ENCODE peak calls at places on chromosomes 3 and 15, in four cellular contexts. W is hepatocyte, H is Peyer's patch, E is WTC11. S is an unnamed sample.

GRCh38 chr3:170331143-170331542 is 26.4 kb upstream of the SKIL start:
- DNase-seq in W (peak), H (peak), E (no peak), S (no peak)

GRCh38 chr15:98160236-98160635 is 199.7 kb downstream of the ARRDC4 start:
- DNase-seq in W (no peak), E (no peak), H (no peak), S (no peak)

GRCh38 chr3:188689101-188689574 is 482.6 kb upstream of the TPRG1 start:
- DNase-seq in E (no peak), W (no peak), H (no peak), S (no peak)

GRCh38 chr15:78360958-78361714 is 21.0 kb downstream of the CRABP1 start:
- DNase-seq in W (no peak), E (no peak), H (no peak), S (no peak)

GRCh38 chr15:52228928-52229327 is 37.7 kb upstream of the GNB5 start:
- DNase-seq in E (peak), W (peak), H (peak), S (peak)

GRCh38 chr3:173217127-173217526 is 76.1 kb upstream of the SPATA16 start:
- DNase-seq in W (no peak), H (no peak), E (no peak), S (no peak)

GRCh38 chr15:64856429-64857145 is 14.9 kb downstream of the PLEKHO2 start:
- DNase-seq in E (no peak), H (no peak), W (peak), S (no peak)

GRCh38 chr3:47282424-47283192 is at the start of the genes KIF9 and KLHL18:
- DNase-seq in H (peak), E (peak), W (peak), S (peak)

GRCh38 chr15:82110144-82110543 is 64.3 kb upstream of the MEX3B start:
- DNase-seq in E (no peak), W (no peak), H (no peak), S (no peak)

GRCh38 chr3:123720638-123721037 is 135.8 kb upstream of the HACD2 start:
- DNase-seq in H (no peak), E (no peak), W (no peak), S (no peak)

GRCh38 chr3:123723527-123724168 is 138.8 kb upstream of the HACD2 start:
- DNase-seq in W (peak), E (peak), H (no peak), S (no peak)

GRCh38 chr3:123722021-123722420 is 137.2 kb upstream of the HACD2 start:
- DNase-seq in H (no peak), W (no peak), E (no peak), S (no peak)

GRCh38 chr3:123725652-123726400 is 141.0 kb upstream of the HACD2 start:
- DNase-seq in H (no peak), E (no peak), W (no peak), S (no peak)

DNA sequence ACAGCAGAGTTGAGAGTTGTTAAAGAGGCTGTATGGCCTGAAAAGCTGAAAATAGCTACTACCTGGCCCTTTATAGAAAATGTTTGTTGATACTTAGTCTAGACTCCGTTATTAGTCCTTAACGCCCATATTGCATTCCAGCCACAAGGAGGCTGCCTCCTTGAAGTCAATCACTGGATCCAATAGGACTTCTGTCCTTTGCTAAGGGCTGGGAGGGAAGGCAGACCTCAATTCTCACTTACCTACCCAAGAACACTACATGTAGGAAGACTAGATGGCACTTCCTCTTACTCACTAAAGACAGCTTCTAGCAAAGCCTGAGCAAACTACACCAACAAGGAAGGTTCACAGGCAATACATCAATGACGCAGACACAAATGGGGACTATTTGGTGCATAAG is 139.5 kb upstream of the HACD2 start:
- DNase-seq in W (no peak), H (no peak), E (peak), S (no peak)
- TF ChIP-seq CTCF in W (peak), H (peak), E (no peak), S (no peak)

DNA sequence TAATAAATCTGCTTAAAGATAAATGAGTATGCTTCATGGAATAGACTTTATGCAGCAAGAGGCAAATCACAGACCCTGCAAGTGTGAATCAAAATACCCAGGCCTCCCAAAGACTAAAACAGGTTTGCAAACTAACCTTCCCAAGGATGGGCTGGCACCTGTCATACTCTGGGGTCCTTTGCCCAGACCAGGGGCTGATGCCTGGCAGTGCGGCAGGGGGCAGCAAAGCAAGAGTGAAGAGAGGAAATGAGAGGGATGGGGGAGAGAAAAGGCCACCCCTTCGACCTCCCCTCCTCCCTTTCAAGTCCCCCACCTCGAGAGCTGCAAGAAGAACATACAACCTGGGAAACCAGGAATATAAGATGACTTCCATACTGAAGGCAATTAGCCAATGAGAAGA is 31.8 kb downstream of the XXYLT1 start:
- DNase-seq in E (no peak), H (no peak), W (no peak), S (no peak)
- TF ChIP-seq CTCF in E (no peak), H (no peak), W (no peak), S (no peak)

GRCh38 chr3:65749066-65749465 is 289.7 kb downstream of the MAGI1 start:
- DNase-seq in H (no peak), E (no peak), W (no peak), S (no peak)

GRCh38 chr3:65746848-65747247 is 291.9 kb downstream of the MAGI1 start:
- DNase-seq in W (no peak), H (no peak), E (no peak), S (no peak)

GRCh38 chr3:65752636-65753035 is 286.1 kb downstream of the MAGI1 start:
- DNase-seq in H (no peak), E (no peak), W (no peak), S (no peak)

GRCh38 chr3:65748326-65748725 is 290.4 kb downstream of the MAGI1 start:
- DNase-seq in H (no peak), W (no peak), E (no peak), S (no peak)

DNA sequence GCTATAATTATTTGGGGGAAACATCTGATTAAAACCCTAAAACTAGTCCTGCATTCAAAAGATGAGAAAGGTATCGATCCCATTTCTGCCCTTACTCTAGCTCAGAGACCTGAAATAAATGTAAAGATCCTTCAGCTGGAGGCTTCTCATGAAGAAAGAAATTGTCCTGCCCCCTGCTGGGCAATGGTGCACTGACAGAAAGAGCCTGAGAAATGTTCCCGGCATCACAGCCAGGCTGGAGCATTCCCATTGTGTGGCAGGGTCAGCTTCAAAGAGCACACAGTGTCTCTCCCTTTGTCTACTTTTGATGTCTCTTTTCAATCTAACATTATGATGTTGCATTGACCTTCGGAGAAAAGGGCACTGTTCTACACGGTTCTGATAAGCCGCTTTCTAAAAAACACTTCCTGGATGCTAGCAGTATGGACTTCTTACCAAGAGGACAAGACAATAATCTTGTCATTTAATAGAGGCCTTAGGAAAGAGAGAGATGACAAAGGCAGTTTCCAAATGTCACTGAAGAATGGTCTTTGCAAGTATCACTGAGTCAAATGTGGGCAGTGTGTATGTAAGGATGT is 287.5 kb downstream of the MAGI1 start:
- DNase-seq in E (peak), W (peak), H (peak), S (no peak)
- TF ChIP-seq CTCF in E (peak), W (peak), H (peak), S (no peak)

GRCh38 chr3:190096345-190096744 is 24.4 kb downstream of the P3H2 start:
- DNase-seq in H (no peak), E (no peak), W (no peak), S (no peak)

GRCh38 chr3:190089711-190090110 is 31.0 kb downstream of the P3H2 start:
- DNase-seq in E (no peak), W (no peak), H (no peak), S (no peak)

GRCh38 chr3:190094201-190094718 is 26.4 kb downstream of the P3H2 start:
- DNase-seq in W (no peak), H (no peak), E (no peak), S (no peak)

GRCh38 chr3:190088890-190089289 is 31.8 kb downstream of the P3H2 start:
- DNase-seq in W (no peak), H (no peak), E (no peak), S (no peak)

GRCh38 chr3:190092250-190092649 is 28.4 kb downstream of the P3H2 start:
- DNase-seq in E (no peak), H (no peak), W (peak), S (no peak)
- TF ChIP-seq CTCF in E (no peak), H (no peak), W (no peak), S (no peak)

DNA sequence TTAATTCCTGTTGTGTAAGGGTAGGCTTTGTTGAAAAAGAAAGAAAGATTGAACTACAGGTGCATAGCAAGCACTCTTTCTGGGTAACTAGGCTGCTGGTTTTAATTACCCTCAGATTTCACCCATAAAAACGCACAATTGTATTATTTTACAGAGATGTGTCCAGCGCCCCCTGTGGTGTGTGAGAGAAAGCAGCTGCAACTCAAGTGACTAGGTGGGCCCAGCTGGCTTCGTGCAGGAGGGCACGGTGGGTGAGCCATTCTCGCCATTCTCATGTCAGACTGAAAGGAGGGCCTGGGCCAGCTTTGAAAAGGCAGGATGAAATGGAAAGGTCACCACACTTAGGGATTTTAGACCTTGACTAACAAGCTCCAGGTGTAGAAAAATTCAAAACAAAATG is 122.6 kb downstream of the LRIG1 start:
- DNase-seq in W (no peak), E (peak), H (no peak), S (no peak)
- TF ChIP-seq CTCF in W (peak), E (no peak), H (peak), S (no peak)

DNA sequence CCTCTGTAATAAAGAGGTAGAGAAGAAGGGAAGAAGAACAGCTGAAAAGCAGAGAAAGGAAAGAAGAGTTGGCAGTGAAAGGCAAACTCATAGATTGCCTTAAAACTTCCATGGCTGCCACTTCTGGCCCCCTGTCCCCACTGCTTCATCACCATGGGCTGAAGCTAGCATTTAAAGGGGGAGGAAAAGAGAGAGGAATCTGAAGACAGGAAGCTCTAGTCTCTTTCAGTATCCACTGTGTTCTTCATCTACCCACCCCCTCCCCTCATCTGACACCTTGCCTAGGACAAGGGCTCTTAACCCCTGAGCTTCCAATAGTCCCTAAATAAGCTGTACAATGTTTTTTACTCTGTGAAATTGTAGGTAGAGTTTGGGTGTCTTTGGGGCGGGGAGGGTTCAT is 60.6 kb downstream of the ALCAM start:
- DNase-seq in E (no peak), W (no peak), H (no peak), S (no peak)
- TF ChIP-seq CTCF in E (no peak), W (no peak), H (no peak), S (no peak)